ENCODE peak calls at places on chromosomes 3 and 15, in four cellular contexts. One of them, this sample, is unnamed.

GRCh38 chr15:78840661-78841060 is 29.4 kb upstream of the ADAMTS7 start:
- DNase-seq in heart left ventricle: no peak
- DNase-seq in A549: no peak
- DNase-seq in heart right ventricle: no peak
- DNase-seq in this sample: no peak

GRCh38 chr3:102195198-102195948 is 239.4 kb upstream of the ZPLD1 start:
- DNase-seq in heart left ventricle: no peak
- DNase-seq in A549: peak; percentile 44
- DNase-seq in heart right ventricle: no peak
- DNase-seq in this sample: no peak

GRCh38 chr15:74844319-74845207 is 1.6 kb upstream of the ULK3 start:
- DNase-seq in heart right ventricle: no peak
- DNase-seq in heart left ventricle: no peak
- DNase-seq in A549: no peak
- DNase-seq in this sample: no peak

GRCh38 chr3:37605754-37606153 is 255.9 kb upstream of the CTDSPL start:
- DNase-seq in A549: no peak
- DNase-seq in heart right ventricle: no peak
- DNase-seq in heart left ventricle: no peak
- DNase-seq in this sample: no peak

GRCh38 chr3:48919215-48920138 is 835 bp downstream of the ARIH2 start:
- DNase-seq in heart right ventricle: no peak
- DNase-seq in heart left ventricle: peak; percentile 23
- DNase-seq in A549: peak; percentile 56
- DNase-seq in this sample: no peak

GRCh38 chr15:74884428-74885223 is 5.2 kb upstream of the MPI start:
- DNase-seq in A549: no peak
- DNase-seq in heart right ventricle: no peak
- DNase-seq in heart left ventricle: no peak
- DNase-seq in this sample: no peak

GRCh38 chr3:17038141-17038540 is 153.4 kb downstream of the PLCL2 start:
- DNase-seq in heart right ventricle: no peak
- DNase-seq in A549: no peak
- DNase-seq in heart left ventricle: no peak
- DNase-seq in this sample: no peak

GRCh38 chr3:4297486-4297885 is 5.7 kb upstream of the SETMAR start:
- DNase-seq in heart left ventricle: no peak
- DNase-seq in A549: no peak
- DNase-seq in heart right ventricle: no peak
- DNase-seq in this sample: no peak

GRCh38 chr3:99659965-99660364 is 21.6 kb downstream of the COL8A1 start:
- DNase-seq in heart left ventricle: no peak
- DNase-seq in heart right ventricle: no peak
- DNase-seq in A549: no peak
- DNase-seq in this sample: peak; percentile 21

GRCh38 chr3:58518304-58518789 is 18.6 kb downstream of the ACOX2 start:
- DNase-seq in A549: no peak
- DNase-seq in heart right ventricle: no peak
- DNase-seq in heart left ventricle: no peak
- DNase-seq in this sample: no peak

GRCh38 chr15:56767315-56767714 is 34.0 kb upstream of the ZNF280D start:
- DNase-seq in heart right ventricle: no peak
- DNase-seq in heart left ventricle: no peak
- DNase-seq in A549: no peak
- DNase-seq in this sample: no peak
- TF ChIP-seq CTCF in heart right ventricle: no peak
- TF ChIP-seq CTCF in heart left ventricle: no peak
- TF ChIP-seq CTCF in A549: no peak
- TF ChIP-seq CTCF in this sample: no peak

GRCh38 chr15:31362886-31363285 is 36.3 kb downstream of the KLF13 start:
- DNase-seq in heart right ventricle: no peak
- DNase-seq in A549: no peak
- DNase-seq in heart left ventricle: no peak
- DNase-seq in this sample: no peak
- H3K4me1 ChIP-seq in heart right ventricle: peaks cover 98% of the 10 kb centered on the region
- H3K4me1 ChIP-seq in A549: peaks cover 14% of the 10 kb centered on the region
- H3K4me1 ChIP-seq in heart left ventricle: peaks cover 93% of the 10 kb centered on the region
- H3K4me1 ChIP-seq in this sample: peaks cover 95% of the 10 kb centered on the region

DNA sequence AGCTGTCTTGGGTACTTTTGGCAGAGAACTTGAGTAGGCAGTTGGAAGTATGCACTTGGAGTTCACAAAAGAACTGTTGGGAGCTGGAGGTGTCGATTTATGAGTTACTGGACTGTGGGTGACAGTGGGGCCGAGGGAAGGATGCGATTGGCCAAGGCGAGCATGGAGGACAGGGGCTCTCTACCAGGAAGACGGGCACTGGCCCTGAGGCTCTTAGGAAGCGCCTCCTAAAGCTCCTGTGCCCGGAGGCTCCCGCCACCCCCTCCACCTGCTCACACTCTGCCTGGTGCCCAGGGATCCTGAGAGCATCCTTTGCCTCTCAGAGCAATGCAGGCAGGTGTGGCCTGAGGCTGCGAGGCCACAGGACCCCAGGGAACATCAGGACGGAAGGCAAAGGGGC is 69.0 kb downstream of the CRTC3 start:
- DNase-seq in A549: no peak
- DNase-seq in heart right ventricle: no peak
- DNase-seq in heart left ventricle: no peak
- DNase-seq in this sample: no peak
- H3K27ac ChIP-seq in A549: no peak overlapping the region
- H3K27ac ChIP-seq in heart right ventricle: no peak overlapping the region
- H3K27ac ChIP-seq in heart left ventricle: peak overlapping the region; percentile 67
- H3K27ac ChIP-seq in this sample: peak overlapping the region; percentile 83

GRCh38 chr15:66846031-66846430 is 144.0 kb downstream of the SMAD6 start:
- DNase-seq in heart left ventricle: no peak
- DNase-seq in A549: no peak
- DNase-seq in heart right ventricle: no peak
- DNase-seq in this sample: no peak

GRCh38 chr15:66844041-66844746 is 142.2 kb downstream of the SMAD6 start:
- DNase-seq in A549: no peak
- DNase-seq in heart right ventricle: no peak
- DNase-seq in heart left ventricle: no peak
- DNase-seq in this sample: no peak

GRCh38 chr15:66845266-66845785 is 143.3 kb downstream of the SMAD6 start:
- DNase-seq in heart left ventricle: no peak
- DNase-seq in heart right ventricle: no peak
- DNase-seq in A549: no peak
- DNase-seq in this sample: no peak

GRCh38 chr15:66843581-66843980 is 141.5 kb downstream of the SMAD6 start:
- DNase-seq in heart left ventricle: no peak
- DNase-seq in A549: no peak
- DNase-seq in heart right ventricle: no peak
- DNase-seq in this sample: no peak

GRCh38 chr15:66844747-66845145 is 142.7 kb downstream of the SMAD6 start:
- DNase-seq in heart left ventricle: no peak
- DNase-seq in heart right ventricle: no peak
- DNase-seq in A549: no peak
- DNase-seq in this sample: no peak
- TF ChIP-seq CTCF in heart left ventricle: no peak
- TF ChIP-seq CTCF in heart right ventricle: no peak
- TF ChIP-seq CTCF in A549: no peak
- TF ChIP-seq CTCF in this sample: no peak

GRCh38 chr15:69647160-69647513 is 194.5 kb downstream of the RPLP1 start:
- DNase-seq in heart right ventricle: no peak
- DNase-seq in heart left ventricle: no peak
- DNase-seq in A549: no peak
- DNase-seq in this sample: no peak

GRCh38 chr15:69643971-69644370 is 191.4 kb downstream of the RPLP1 start:
- DNase-seq in heart left ventricle: no peak
- DNase-seq in A549: no peak
- DNase-seq in heart right ventricle: no peak
- DNase-seq in this sample: no peak

GRCh38 chr15:69648215-69648614 is 195.6 kb downstream of the RPLP1 start:
- DNase-seq in heart left ventricle: no peak
- DNase-seq in heart right ventricle: no peak
- DNase-seq in A549: no peak
- DNase-seq in this sample: no peak

GRCh38 chr15:69644876-69645275 is 192.3 kb downstream of the RPLP1 start:
- DNase-seq in A549: no peak
- DNase-seq in heart right ventricle: no peak
- DNase-seq in heart left ventricle: no peak
- DNase-seq in this sample: no peak

GRCh38 chr15:69643476-69643875 is 190.9 kb downstream of the RPLP1 start:
- DNase-seq in heart left ventricle: no peak
- DNase-seq in A549: no peak
- DNase-seq in heart right ventricle: no peak
- DNase-seq in this sample: no peak
- H3K4me1 ChIP-seq in heart left ventricle: peaks cover 3% of the 10 kb centered on the region
- H3K4me1 ChIP-seq in A549: no peaks in the 10 kb centered on the region
- H3K4me1 ChIP-seq in heart right ventricle: no peaks in the 10 kb centered on the region
- H3K4me1 ChIP-seq in this sample: no peaks in the 10 kb centered on the region